ENCODE peak calls at places on chromosomes 16 and 17, in five cellular contexts. Z is RWPE2, W is mucosa of descending colon, E is skeletal muscle cell, G is psoas muscle. P is an unnamed sample.

GRCh38 chr16:66169817-66170216 is 196.7 kb upstream of the CDH5 start:
- DNase-seq in W (no peak), E (no peak), Z (no peak), G (no peak), P (no peak)

GRCh38 chr16:2704983-2705275 is 15.1 kb downstream of the PRSS27 start:
- DNase-seq in G (peak), E (no peak), Z (no peak), W (no peak), P (no peak)

GRCh38 chr16:9706217-9706616 is 476.0 kb downstream of the GRIN2A start:
- DNase-seq in E (no peak), G (no peak), Z (no peak), W (no peak), P (no peak)

GRCh38 chr17:44318077-44318892 is 6.3 kb downstream of the SLC25A39 start:
- DNase-seq in G (no peak), E (no peak), Z (no peak), W (no peak), P (no peak)

GRCh38 chr17:79114455-79115301 is 40.1 kb downstream of the ENGASE start:
- DNase-seq in E (no peak), Z (no peak), W (peak), G (peak), P (peak)

GRCh38 chr16:85335584-85336492 is 223.6 kb upstream of the CIBAR2 start:
- DNase-seq in W (peak), G (no peak), E (no peak), Z (no peak), P (no peak)

GRCh38 chr17:61397086-61397842 is 2.4 kb upstream of the TBX2 start:
- DNase-seq in Z (no peak), G (no peak), W (no peak), E (no peak), P (peak)

GRCh38 chr17:27319536-27320221 is 25.8 kb downstream of the WSB1 start:
- DNase-seq in Z (no peak), W (peak), E (peak), G (peak), P (peak)

GRCh38 chr17:2051388-2052237 is 3.3 kb upstream of the HIC1 start:
- DNase-seq in E (no peak), G (peak), W (no peak), Z (no peak), P (no peak)

GRCh38 chr17:34248807-34249496 is 6.1 kb upstream of the CCL2 start:
- DNase-seq in Z (no peak), E (no peak), W (no peak), G (no peak), P (no peak)

GRCh38 chr16:84166796-84167695 is 19.8 kb downstream of the TAF1C start:
- DNase-seq in E (no peak), Z (no peak), G (no peak), W (no peak), P (no peak)

GRCh38 chr16:73183678-73184092 is 135.8 kb upstream of the ZFHX3 start:
- DNase-seq in W (no peak), E (no peak), Z (no peak), G (no peak), P (no peak)

GRCh38 chr16:55842369-55843104 is 9.6 kb upstream of the CES1 start:
- DNase-seq in G (no peak), Z (no peak), E (no peak), W (no peak), P (no peak)

GRCh38 chr17:65173284-65173793 is 36.2 kb downstream of the RGS9 start:
- DNase-seq in Z (no peak), E (peak), W (peak), G (no peak), P (no peak)

GRCh38 chr16:78703951-78704350 is 604.5 kb downstream of the WWOX start:
- DNase-seq in W (no peak), G (no peak), E (no peak), Z (no peak), P (no peak)

GRCh38 chr17:82965371-82965770 is 114.0 kb upstream of the METRNL start:
- DNase-seq in W (no peak), E (no peak), G (no peak), Z (no peak), P (no peak)

GRCh38 chr16:88739975-88740726 is 33.8 kb downstream of the CTU2 start:
- DNase-seq in G (no peak), E (no peak), W (no peak), Z (no peak), P (no peak)

GRCh38 chr16:81405702-81406113 is 38.9 kb upstream of the CMIP start:
- DNase-seq in E (peak), G (no peak), Z (peak), W (no peak), P (no peak)

GRCh38 chr17:69434164-69434579 is 19.7 kb downstream of the MAP2K6 start:
- DNase-seq in E (peak), G (peak), Z (no peak), W (no peak), P (no peak)

GRCh38 chr17:75103601-75104554 is 5.9 kb upstream of the ARMC7 start:
- DNase-seq in G (no peak), Z (no peak), E (no peak), W (no peak), P (no peak)

DNA sequence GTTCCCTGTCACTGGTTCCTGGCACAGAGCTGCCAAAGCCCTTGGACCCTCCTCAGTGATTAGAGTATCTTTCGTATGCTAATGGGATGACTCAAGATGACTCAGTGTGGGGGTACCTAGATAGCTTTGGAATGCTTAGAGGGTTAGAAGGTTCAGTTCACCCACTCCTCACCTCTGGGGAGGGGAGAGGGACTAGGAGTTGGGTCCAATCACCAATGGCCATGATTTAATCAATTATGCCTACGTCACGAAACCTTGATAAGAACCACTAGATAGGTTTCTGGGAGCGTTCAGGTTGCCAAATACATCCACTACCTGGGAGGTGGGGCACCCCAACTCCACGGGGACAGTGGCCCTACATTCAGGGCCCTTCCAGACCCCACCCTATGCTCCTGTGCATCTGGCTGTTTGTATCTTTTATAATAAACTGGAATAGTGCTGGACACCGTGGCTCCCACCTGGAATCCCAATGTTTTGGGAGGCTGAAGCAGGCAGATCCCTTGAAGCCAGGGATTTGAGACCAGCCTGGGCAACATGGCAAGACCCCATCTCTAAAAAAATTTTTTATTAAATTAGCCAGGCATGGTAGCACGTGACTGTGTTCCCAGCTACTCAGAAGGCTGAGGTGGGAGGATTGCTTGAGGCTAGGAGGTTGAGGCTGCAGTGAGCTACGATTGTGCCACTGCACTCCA is 29.2 kb upstream of the LITAF start:
- DNase-seq in W (no peak), Z (no peak), E (no peak), G (no peak), P (no peak)
- H3K4me3 ChIP-seq in W (no peak), Z (no peak), E (no peak), G (no peak), P (no peak)

DNA sequence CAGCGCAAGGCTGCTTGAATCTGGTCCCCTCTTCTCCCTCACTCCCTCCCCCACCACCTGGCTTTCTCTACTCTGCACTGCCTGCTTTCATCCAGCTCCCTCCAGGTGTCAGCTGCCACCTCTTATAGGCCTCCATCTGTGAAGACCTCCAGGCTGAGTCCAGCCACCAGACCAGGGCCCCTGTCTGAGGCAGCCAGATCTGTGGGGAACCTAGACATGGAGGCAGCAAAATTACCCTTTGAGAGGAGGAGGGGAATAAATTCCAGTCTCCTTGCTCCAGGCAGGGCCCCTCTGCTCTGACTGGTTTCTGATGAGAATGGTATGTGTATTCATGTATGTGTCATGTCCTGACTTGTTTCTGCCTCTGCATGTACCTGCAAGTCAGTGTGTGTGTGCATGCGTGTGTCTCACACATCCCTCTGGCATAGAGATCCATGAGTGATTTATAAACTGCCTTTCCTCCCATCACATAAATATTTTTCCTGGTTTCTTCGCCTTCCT is 21.1 kb downstream of the MINK1 start:
- DNase-seq in G (no peak), E (peak), W (no peak), Z (peak), P (no peak)
- H3K4me3 ChIP-seq in G (no peak), E (no peak), W (no peak), Z (no peak), P (no peak)

DNA sequence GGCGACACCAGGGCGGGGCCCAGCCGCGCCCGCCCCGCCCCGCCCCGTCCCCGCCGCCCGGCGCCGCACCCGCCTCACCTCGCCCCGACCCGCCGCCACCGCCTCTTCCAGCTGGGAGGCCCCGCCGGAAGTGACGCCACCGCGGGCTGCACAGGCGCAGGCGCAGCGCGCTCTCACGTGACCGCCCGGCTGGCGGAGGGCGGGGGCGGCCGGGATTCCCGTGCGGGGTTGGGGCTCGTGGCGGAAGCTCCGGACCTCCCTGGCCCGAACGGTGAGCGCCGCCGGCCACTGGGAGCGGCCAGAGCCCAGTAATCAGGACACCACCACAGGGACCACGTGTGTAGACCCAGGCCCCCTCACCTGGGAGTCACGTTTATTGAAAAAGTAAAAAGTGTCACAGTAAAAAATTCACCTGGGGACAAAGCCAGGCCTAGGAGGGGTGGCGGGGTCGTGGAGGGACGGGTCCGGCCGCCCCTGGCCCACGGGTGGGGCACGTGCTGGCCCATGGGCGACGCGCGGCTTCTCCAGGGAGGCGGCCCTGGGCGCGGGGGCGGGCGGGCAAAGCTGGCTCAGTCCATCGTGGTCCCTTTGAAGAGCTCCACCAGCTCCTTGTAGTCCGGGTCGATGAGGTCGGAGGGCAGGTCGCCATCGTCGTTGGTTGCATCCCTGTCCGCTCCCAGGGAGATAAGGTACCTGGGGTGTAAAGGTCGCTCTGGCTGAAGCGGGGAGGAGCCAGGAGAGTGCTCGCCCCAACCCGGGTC is at the start of gene MCRIP1:
- DNase-seq in Z (peak), G (peak), W (peak), E (peak), P (peak)
- H3K4me3 ChIP-seq in Z (peak), G (peak), W (peak), E (peak), P (peak)

GRCh38 chr16:23858496-23859062 is 22.8 kb downstream of the PRKCB start:
- DNase-seq in W (no peak), E (no peak), Z (no peak), G (no peak), P (no peak)
- H3K4me3 ChIP-seq in W (no peak), E (no peak), Z (no peak), G (no peak), P (no peak)

P was measured in lower lobe of right lung.